ENCODE peak calls at places on chromosomes 4 and X, in five cellular contexts. One of them, this sample, is unnamed.
A peak's percentile ranks its signal among the peaks of the same experiment; 100 is the strongest.

GRCh38 chr4:129342820-129343219 is 246.9 kb downstream of the C4orf33 start:
- DNase-seq in cardiac muscle cell: no peak
- DNase-seq in psoas muscle: no peak
- DNase-seq in endodermal cell: no peak
- DNase-seq in left ventricle myocardium inferior: no peak
- DNase-seq in this sample: no peak

GRCh38 chr4:157222764-157223145 is 2.2 kb downstream of the GRIA2 start:
- DNase-seq in psoas muscle: no peak
- DNase-seq in endodermal cell: no peak
- DNase-seq in cardiac muscle cell: no peak
- DNase-seq in left ventricle myocardium inferior: no peak
- DNase-seq in this sample: no peak

GRCh38 chr4:80172203-80172602 is 25.1 kb upstream of the PRDM8 start:
- DNase-seq in cardiac muscle cell: no peak
- DNase-seq in endodermal cell: no peak
- DNase-seq in left ventricle myocardium inferior: no peak
- DNase-seq in psoas muscle: no peak
- DNase-seq in this sample: no peak

GRCh38 chr4:31995943-31996901 is 1276.1 kb downstream of the PCDH7 start:
- DNase-seq in endodermal cell: peak; percentile 87
- DNase-seq in cardiac muscle cell: peak; percentile 54
- DNase-seq in psoas muscle: no peak
- DNase-seq in left ventricle myocardium inferior: no peak
- DNase-seq in this sample: no peak

GRCh38 chr4:175671491-175671934 is 140.6 kb downstream of the GPM6A start:
- DNase-seq in endodermal cell: peak; percentile 83
- DNase-seq in left ventricle myocardium inferior: no peak
- DNase-seq in psoas muscle: no peak
- DNase-seq in cardiac muscle cell: peak; percentile 30
- DNase-seq in this sample: no peak

GRCh38 chr4:184289179-184289535 is 71.5 kb upstream of the ENPP6 start:
- DNase-seq in left ventricle myocardium inferior: no peak
- DNase-seq in cardiac muscle cell: no peak
- DNase-seq in endodermal cell: no peak
- DNase-seq in psoas muscle: no peak
- DNase-seq in this sample: no peak

GRCh38 chr4:102627831-102628523 is 126.8 kb downstream of the NFKB1 start:
- DNase-seq in endodermal cell: no peak
- DNase-seq in cardiac muscle cell: no peak
- DNase-seq in left ventricle myocardium inferior: no peak
- DNase-seq in psoas muscle: no peak
- DNase-seq in this sample: no peak

GRCh38 chrX:1242901-1243402 is 25.7 kb upstream of the CSF2RA start:
- DNase-seq in psoas muscle: no peak
- DNase-seq in left ventricle myocardium inferior: no peak
- DNase-seq in endodermal cell: peak; percentile 82
- DNase-seq in cardiac muscle cell: no peak
- DNase-seq in this sample: no peak

GRCh38 chr4:73600917-73601316 is 19.3 kb downstream of the RASSF6 start:
- DNase-seq in psoas muscle: no peak
- DNase-seq in endodermal cell: no peak
- DNase-seq in cardiac muscle cell: no peak
- DNase-seq in left ventricle myocardium inferior: no peak
- DNase-seq in this sample: no peak

GRCh38 chr4:649751-650310 is 24.2 kb downstream of the ATP5ME start:
- DNase-seq in psoas muscle: peak; percentile 39
- DNase-seq in cardiac muscle cell: no peak
- DNase-seq in endodermal cell: no peak
- DNase-seq in left ventricle myocardium inferior: no peak
- DNase-seq in this sample: no peak

GRCh38 chr4:32824321-32824720 is 2104.2 kb downstream of the PCDH7 start:
- DNase-seq in endodermal cell: no peak
- DNase-seq in left ventricle myocardium inferior: no peak
- DNase-seq in psoas muscle: no peak
- DNase-seq in cardiac muscle cell: no peak
- DNase-seq in this sample: no peak

GRCh38 chr4:93147524-93148212 is 680.9 kb upstream of the ATOH1 start:
- DNase-seq in endodermal cell: peak; percentile 81
- DNase-seq in cardiac muscle cell: no peak
- DNase-seq in left ventricle myocardium inferior: no peak
- DNase-seq in psoas muscle: no peak
- DNase-seq in this sample: no peak

GRCh38 chrX:107135076-107135964 is 16.7 kb upstream of the RBM41 start:
- DNase-seq in cardiac muscle cell: no peak
- DNase-seq in endodermal cell: no peak
- DNase-seq in left ventricle myocardium inferior: no peak
- DNase-seq in psoas muscle: no peak
- DNase-seq in this sample: no peak

GRCh38 chrX:19382500-19383145 is 38.9 kb downstream of the PDHA1 start:
- DNase-seq in psoas muscle: no peak
- DNase-seq in endodermal cell: peak; percentile 91
- DNase-seq in cardiac muscle cell: peak; percentile 66
- DNase-seq in left ventricle myocardium inferior: peak; percentile 34
- DNase-seq in this sample: peak; percentile 38

GRCh38 chr4:184310881-184311709 is 93.4 kb upstream of the ENPP6 start:
- DNase-seq in psoas muscle: peak; percentile 60
- DNase-seq in endodermal cell: no peak
- DNase-seq in cardiac muscle cell: no peak
- DNase-seq in left ventricle myocardium inferior: peak; percentile 36
- DNase-seq in this sample: no peak

GRCh38 chr4:152956650-152957436 is 20.7 kb downstream of the FHDC1 start:
- DNase-seq in psoas muscle: no peak
- DNase-seq in left ventricle myocardium inferior: no peak
- DNase-seq in endodermal cell: peak; percentile 75
- DNase-seq in cardiac muscle cell: peak; percentile 37
- DNase-seq in this sample: no peak

GRCh38 chrX:5113128-5113527 is 1115.5 kb downstream of the NLGN4X start:
- DNase-seq in cardiac muscle cell: peak; percentile 52
- DNase-seq in endodermal cell: no peak
- DNase-seq in psoas muscle: no peak
- DNase-seq in left ventricle myocardium inferior: no peak
- DNase-seq in this sample: no peak

GRCh38 chrX:103151799-103152198 is 58.9 kb upstream of the NXF3 start:
- DNase-seq in endodermal cell: no peak
- DNase-seq in left ventricle myocardium inferior: no peak
- DNase-seq in cardiac muscle cell: no peak
- DNase-seq in psoas muscle: no peak
- DNase-seq in this sample: no peak
- H3K27ac ChIP-seq in endodermal cell: peak overlapping the region; percentile 79
- H3K27ac ChIP-seq in left ventricle myocardium inferior: no peak overlapping the region
- H3K27ac ChIP-seq in cardiac muscle cell: no peak overlapping the region
- H3K27ac ChIP-seq in psoas muscle: no peak overlapping the region
- H3K27ac ChIP-seq in this sample: no peak overlapping the region

GRCh38 chr4:13920111-13920875 is 292.8 kb upstream of the BOD1L1 start:
- DNase-seq in endodermal cell: no peak
- DNase-seq in cardiac muscle cell: no peak
- DNase-seq in psoas muscle: no peak
- DNase-seq in left ventricle myocardium inferior: no peak
- DNase-seq in this sample: no peak

GRCh38 chr4:13917010-13917409 is 289.5 kb upstream of the BOD1L1 start:
- DNase-seq in cardiac muscle cell: no peak
- DNase-seq in psoas muscle: no peak
- DNase-seq in endodermal cell: no peak
- DNase-seq in left ventricle myocardium inferior: no peak
- DNase-seq in this sample: no peak

GRCh38 chr4:13918110-13918509 is 290.6 kb upstream of the BOD1L1 start:
- DNase-seq in psoas muscle: no peak
- DNase-seq in cardiac muscle cell: no peak
- DNase-seq in left ventricle myocardium inferior: peak; percentile 26
- DNase-seq in endodermal cell: no peak
- DNase-seq in this sample: no peak

GRCh38 chr4:13920901-13921300 is 293.4 kb upstream of the BOD1L1 start:
- DNase-seq in left ventricle myocardium inferior: no peak
- DNase-seq in psoas muscle: no peak
- DNase-seq in endodermal cell: peak; percentile 83
- DNase-seq in cardiac muscle cell: no peak
- DNase-seq in this sample: no peak

GRCh38 chr4:13919021-13919441 is 291.5 kb upstream of the BOD1L1 start:
- DNase-seq in left ventricle myocardium inferior: no peak
- DNase-seq in cardiac muscle cell: no peak
- DNase-seq in endodermal cell: no peak
- DNase-seq in psoas muscle: peak; percentile 40
- DNase-seq in this sample: no peak
- H3K27ac ChIP-seq in left ventricle myocardium inferior: peak overlapping the region; percentile 25
- H3K27ac ChIP-seq in cardiac muscle cell: no peak overlapping the region
- H3K27ac ChIP-seq in endodermal cell: no peak overlapping the region
- H3K27ac ChIP-seq in psoas muscle: no peak overlapping the region
- H3K27ac ChIP-seq in this sample: no peak overlapping the region

GRCh38 chr4:86848136-86848535 is 1.0 kb downstream of the SLC10A6 start:
- DNase-seq in left ventricle myocardium inferior: no peak
- DNase-seq in cardiac muscle cell: no peak
- DNase-seq in psoas muscle: no peak
- DNase-seq in endodermal cell: peak; percentile 57
- DNase-seq in this sample: no peak
- H3K27ac ChIP-seq in left ventricle myocardium inferior: peak overlapping the region; percentile 59
- H3K27ac ChIP-seq in cardiac muscle cell: no peak overlapping the region
- H3K27ac ChIP-seq in psoas muscle: no peak overlapping the region
- H3K27ac ChIP-seq in endodermal cell: no peak overlapping the region
- H3K27ac ChIP-seq in this sample: no peak overlapping the region

GRCh38 chr4:141041021-141041476 is 92.2 kb downstream of the RNF150 start:
- DNase-seq in cardiac muscle cell: no peak
- DNase-seq in left ventricle myocardium inferior: no peak
- DNase-seq in psoas muscle: no peak
- DNase-seq in endodermal cell: no peak
- DNase-seq in this sample: no peak

GRCh38 chr4:141045848-141046247 is 87.4 kb downstream of the RNF150 start:
- DNase-seq in left ventricle myocardium inferior: no peak
- DNase-seq in psoas muscle: no peak
- DNase-seq in cardiac muscle cell: no peak
- DNase-seq in endodermal cell: no peak
- DNase-seq in this sample: no peak

GRCh38 chr4:141047228-141047884 is 85.9 kb downstream of the RNF150 start:
- DNase-seq in endodermal cell: no peak
- DNase-seq in psoas muscle: no peak
- DNase-seq in left ventricle myocardium inferior: no peak
- DNase-seq in cardiac muscle cell: peak; percentile 63
- DNase-seq in this sample: no peak

DNA sequence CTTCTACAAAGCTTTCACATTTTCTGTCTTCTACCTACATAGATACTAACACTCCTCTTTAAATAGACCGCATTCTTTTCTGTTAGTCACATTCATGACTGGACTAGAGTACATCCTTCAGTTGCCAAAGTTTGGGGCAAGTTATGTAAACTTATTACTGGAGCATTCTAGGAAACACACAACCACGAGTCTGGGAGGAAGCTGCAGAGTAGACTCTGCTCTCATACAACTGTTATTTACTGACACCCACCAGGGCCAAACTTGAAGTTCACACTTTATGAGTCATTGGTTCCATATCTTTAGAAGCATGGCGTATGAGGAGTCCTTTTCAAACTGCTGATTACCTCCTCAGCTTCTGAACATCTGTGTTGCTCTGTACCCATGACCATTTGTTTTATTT is 87.0 kb downstream of the RNF150 start:
- DNase-seq in psoas muscle: no peak
- DNase-seq in cardiac muscle cell: no peak
- DNase-seq in left ventricle myocardium inferior: no peak
- DNase-seq in endodermal cell: no peak
- DNase-seq in this sample: no peak
- H3K27ac ChIP-seq in psoas muscle: peak overlapping the region; percentile 41
- H3K27ac ChIP-seq in cardiac muscle cell: peak overlapping the region; percentile 75
- H3K27ac ChIP-seq in left ventricle myocardium inferior: peak overlapping the region; percentile 73
- H3K27ac ChIP-seq in endodermal cell: no peak overlapping the region
- H3K27ac ChIP-seq in this sample: no peak overlapping the region

GRCh38 chrX:84339507-84340364 is 151.7 kb upstream of the RPS6KA6 start:
- DNase-seq in left ventricle myocardium inferior: no peak
- DNase-seq in cardiac muscle cell: peak; percentile 40
- DNase-seq in endodermal cell: no peak
- DNase-seq in psoas muscle: no peak
- DNase-seq in this sample: no peak

GRCh38 chrX:84336646-84337045 is 148.6 kb upstream of the RPS6KA6 start:
- DNase-seq in psoas muscle: no peak
- DNase-seq in cardiac muscle cell: no peak
- DNase-seq in left ventricle myocardium inferior: no peak
- DNase-seq in endodermal cell: no peak
- DNase-seq in this sample: no peak

GRCh38 chrX:84340981-84341380 is 153.0 kb upstream of the RPS6KA6 start:
- DNase-seq in cardiac muscle cell: no peak
- DNase-seq in left ventricle myocardium inferior: no peak
- DNase-seq in psoas muscle: no peak
- DNase-seq in endodermal cell: no peak
- DNase-seq in this sample: no peak
- H3K27ac ChIP-seq in cardiac muscle cell: no peak overlapping the region
- H3K27ac ChIP-seq in left ventricle myocardium inferior: no peak overlapping the region
- H3K27ac ChIP-seq in psoas muscle: no peak overlapping the region
- H3K27ac ChIP-seq in endodermal cell: no peak overlapping the region
- H3K27ac ChIP-seq in this sample: no peak overlapping the region

GRCh38 chrX:11481035-11481434 is 184.7 kb downstream of the ARHGAP6 start:
- DNase-seq in psoas muscle: no peak
- DNase-seq in endodermal cell: no peak
- DNase-seq in left ventricle myocardium inferior: no peak
- DNase-seq in cardiac muscle cell: no peak
- DNase-seq in this sample: no peak
- H3K27ac ChIP-seq in psoas muscle: no peak overlapping the region
- H3K27ac ChIP-seq in endodermal cell: no peak overlapping the region
- H3K27ac ChIP-seq in left ventricle myocardium inferior: peak overlapping the region; percentile 36
- H3K27ac ChIP-seq in cardiac muscle cell: no peak overlapping the region
- H3K27ac ChIP-seq in this sample: no peak overlapping the region

GRCh38 chrX:29431895-29432294 is 783.5 kb upstream of the MAGEB2 start:
- DNase-seq in left ventricle myocardium inferior: no peak
- DNase-seq in endodermal cell: no peak
- DNase-seq in psoas muscle: no peak
- DNase-seq in cardiac muscle cell: no peak
- DNase-seq in this sample: no peak
- H3K27ac ChIP-seq in left ventricle myocardium inferior: no peak overlapping the region
- H3K27ac ChIP-seq in endodermal cell: no peak overlapping the region
- H3K27ac ChIP-seq in psoas muscle: no peak overlapping the region
- H3K27ac ChIP-seq in cardiac muscle cell: no peak overlapping the region
- H3K27ac ChIP-seq in this sample: no peak overlapping the region

GRCh38 chr4:78397292-78397630 is 154.3 kb upstream of the ANXA3 start:
- DNase-seq in left ventricle myocardium inferior: no peak
- DNase-seq in endodermal cell: no peak
- DNase-seq in psoas muscle: no peak
- DNase-seq in cardiac muscle cell: no peak
- DNase-seq in this sample: no peak
- H3K27ac ChIP-seq in left ventricle myocardium inferior: no peak overlapping the region
- H3K27ac ChIP-seq in endodermal cell: no peak overlapping the region
- H3K27ac ChIP-seq in psoas muscle: no peak overlapping the region
- H3K27ac ChIP-seq in cardiac muscle cell: no peak overlapping the region
- H3K27ac ChIP-seq in this sample: no peak overlapping the region

DNA sequence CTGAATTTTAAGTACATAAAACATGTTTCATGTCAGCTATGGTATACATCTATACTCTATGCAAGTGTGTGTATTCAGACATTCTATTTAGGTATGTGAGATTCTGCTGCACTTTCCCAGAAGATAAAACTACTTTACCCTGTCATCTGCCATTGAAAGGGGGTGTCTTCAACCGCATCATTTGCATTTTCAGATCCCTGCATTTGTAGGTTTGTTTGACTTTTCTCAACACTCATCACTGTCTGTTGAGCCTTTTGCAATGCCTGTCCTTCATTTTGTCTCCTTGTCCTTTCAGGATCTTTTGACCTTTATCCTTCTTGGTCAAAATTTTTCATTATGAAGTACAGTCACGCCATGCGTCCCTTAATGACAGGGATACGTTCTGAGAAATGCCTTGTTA is 103.5 kb downstream of the TMA16 start:
- DNase-seq in left ventricle myocardium inferior: no peak
- DNase-seq in endodermal cell: no peak
- DNase-seq in psoas muscle: no peak
- DNase-seq in cardiac muscle cell: no peak
- DNase-seq in this sample: no peak
- H3K27ac ChIP-seq in left ventricle myocardium inferior: no peak overlapping the region
- H3K27ac ChIP-seq in endodermal cell: no peak overlapping the region
- H3K27ac ChIP-seq in psoas muscle: no peak overlapping the region
- H3K27ac ChIP-seq in cardiac muscle cell: no peak overlapping the region
- H3K27ac ChIP-seq in this sample: no peak overlapping the region

This sample was measured in CD4-positive, alpha-beta T cell.